ENCODE peak calls at places on chromosome 20, in nine cellular contexts. One of them, this sample, is unnamed. For H3K9me3, the result is how much of the 10 kb centered on the place peaks cover.

GRCh38 chr20:39421571-39422099 is 459.5 kb downstream of the DHX35 start:
- DNase-seq in neuronal stem cell: no peak
- DNase-seq in stomach: no peak
- DNase-seq in HAP-1: no peak
- DNase-seq in AG04450: no peak
- DNase-seq in astrocyte: no peak
- DNase-seq in MM.1S: no peak
- DNase-seq in IMR-90: no peak
- DNase-seq in sigmoid colon: no peak
- DNase-seq in this sample: no peak

GRCh38 chr20:33232486-33233072 is 3.2 kb upstream of the BPIFA1 start:
- DNase-seq in neuronal stem cell: no peak
- DNase-seq in stomach: no peak
- DNase-seq in HAP-1: no peak
- DNase-seq in AG04450: no peak
- DNase-seq in astrocyte: no peak
- DNase-seq in MM.1S: no peak
- DNase-seq in IMR-90: no peak
- DNase-seq in sigmoid colon: no peak
- DNase-seq in this sample: no peak

GRCh38 chr20:46400253-46400652 is 6.2 kb downstream of the ELMO2 start:
- DNase-seq in neuronal stem cell: no peak
- DNase-seq in stomach: no peak
- DNase-seq in HAP-1: no peak
- DNase-seq in AG04450: peak
- DNase-seq in astrocyte: peak
- DNase-seq in MM.1S: no peak
- DNase-seq in IMR-90: peak
- DNase-seq in sigmoid colon: peak
- DNase-seq in this sample: no peak

GRCh38 chr20:34639755-34640222 is 37.1 kb downstream of the PIGU start:
- DNase-seq in neuronal stem cell: no peak
- DNase-seq in stomach: peak
- DNase-seq in HAP-1: no peak
- DNase-seq in AG04450: no peak
- DNase-seq in astrocyte: no peak
- DNase-seq in MM.1S: no peak
- DNase-seq in IMR-90: no peak
- DNase-seq in sigmoid colon: no peak
- DNase-seq in this sample: no peak

GRCh38 chr20:7924692-7925091 is 15.6 kb downstream of the HAO1 start:
- DNase-seq in neuronal stem cell: no peak
- DNase-seq in stomach: no peak
- DNase-seq in HAP-1: no peak
- DNase-seq in AG04450: peak
- DNase-seq in astrocyte: peak
- DNase-seq in MM.1S: no peak
- DNase-seq in IMR-90: peak
- DNase-seq in sigmoid colon: no peak
- DNase-seq in this sample: no peak

GRCh38 chr20:33120934-33121333 is 41.5 kb downstream of the BPIFB4 start:
- DNase-seq in neuronal stem cell: no peak
- DNase-seq in stomach: no peak
- DNase-seq in HAP-1: no peak
- DNase-seq in AG04450: no peak
- DNase-seq in astrocyte: no peak
- DNase-seq in MM.1S: no peak
- DNase-seq in IMR-90: no peak
- DNase-seq in sigmoid colon: no peak
- DNase-seq in this sample: no peak

GRCh38 chr20:59010995-59011873 is 4.2 kb upstream of the CTSZ start:
- DNase-seq in neuronal stem cell: no peak
- DNase-seq in stomach: peak
- DNase-seq in HAP-1: no peak
- DNase-seq in AG04450: peak
- DNase-seq in astrocyte: peak
- DNase-seq in MM.1S: no peak
- DNase-seq in IMR-90: peak
- DNase-seq in sigmoid colon: peak
- DNase-seq in this sample: no peak

GRCh38 chr20:8331740-8332412 is 199.8 kb downstream of the PLCB1 start:
- DNase-seq in neuronal stem cell: no peak
- DNase-seq in stomach: no peak
- DNase-seq in HAP-1: no peak
- DNase-seq in AG04450: peak
- DNase-seq in astrocyte: peak
- DNase-seq in MM.1S: no peak
- DNase-seq in IMR-90: peak
- DNase-seq in sigmoid colon: no peak
- DNase-seq in this sample: no peak

GRCh38 chr20:61263938-61264337 is 11.9 kb downstream of the CDH4 start:
- DNase-seq in neuronal stem cell: no peak
- DNase-seq in stomach: no peak
- DNase-seq in HAP-1: no peak
- DNase-seq in AG04450: no peak
- DNase-seq in astrocyte: no peak
- DNase-seq in MM.1S: no peak
- DNase-seq in IMR-90: no peak
- DNase-seq in sigmoid colon: no peak
- DNase-seq in this sample: no peak

GRCh38 chr20:1124416-1124815 is 6.0 kb downstream of the PSMF1 start:
- DNase-seq in neuronal stem cell: no peak
- DNase-seq in stomach: no peak
- DNase-seq in HAP-1: no peak
- DNase-seq in AG04450: no peak
- DNase-seq in astrocyte: no peak
- DNase-seq in MM.1S: no peak
- DNase-seq in IMR-90: peak
- DNase-seq in sigmoid colon: no peak
- DNase-seq in this sample: no peak

GRCh38 chr20:58623579-58624473 is 27.3 kb upstream of the STX16 start:
- DNase-seq in neuronal stem cell: no peak
- DNase-seq in stomach: no peak
- DNase-seq in HAP-1: no peak
- DNase-seq in AG04450: peak
- DNase-seq in astrocyte: peak
- DNase-seq in MM.1S: no peak
- DNase-seq in IMR-90: peak
- DNase-seq in sigmoid colon: peak
- DNase-seq in this sample: no peak

GRCh38 chr20:9389321-9389720 is 125.1 kb upstream of the LAMP5 start:
- DNase-seq in neuronal stem cell: no peak
- DNase-seq in stomach: peak
- DNase-seq in HAP-1: no peak
- DNase-seq in AG04450: no peak
- DNase-seq in astrocyte: no peak
- DNase-seq in MM.1S: peak
- DNase-seq in IMR-90: no peak
- DNase-seq in sigmoid colon: no peak
- DNase-seq in this sample: no peak

GRCh38 chr20:17558154-17558940 is 11.5 kb upstream of the DSTN start:
- DNase-seq in neuronal stem cell: no peak
- DNase-seq in stomach: peak
- DNase-seq in HAP-1: no peak
- DNase-seq in AG04450: peak
- DNase-seq in astrocyte: peak
- DNase-seq in MM.1S: no peak
- DNase-seq in IMR-90: peak
- DNase-seq in sigmoid colon: peak
- DNase-seq in this sample: no peak

GRCh38 chr20:14617123-14617522 is 279.7 kb upstream of the FLRT3 start:
- DNase-seq in neuronal stem cell: no peak
- DNase-seq in stomach: no peak
- DNase-seq in HAP-1: no peak
- DNase-seq in AG04450: no peak
- DNase-seq in astrocyte: peak
- DNase-seq in MM.1S: no peak
- DNase-seq in IMR-90: no peak
- DNase-seq in sigmoid colon: no peak
- DNase-seq in this sample: no peak

DNA sequence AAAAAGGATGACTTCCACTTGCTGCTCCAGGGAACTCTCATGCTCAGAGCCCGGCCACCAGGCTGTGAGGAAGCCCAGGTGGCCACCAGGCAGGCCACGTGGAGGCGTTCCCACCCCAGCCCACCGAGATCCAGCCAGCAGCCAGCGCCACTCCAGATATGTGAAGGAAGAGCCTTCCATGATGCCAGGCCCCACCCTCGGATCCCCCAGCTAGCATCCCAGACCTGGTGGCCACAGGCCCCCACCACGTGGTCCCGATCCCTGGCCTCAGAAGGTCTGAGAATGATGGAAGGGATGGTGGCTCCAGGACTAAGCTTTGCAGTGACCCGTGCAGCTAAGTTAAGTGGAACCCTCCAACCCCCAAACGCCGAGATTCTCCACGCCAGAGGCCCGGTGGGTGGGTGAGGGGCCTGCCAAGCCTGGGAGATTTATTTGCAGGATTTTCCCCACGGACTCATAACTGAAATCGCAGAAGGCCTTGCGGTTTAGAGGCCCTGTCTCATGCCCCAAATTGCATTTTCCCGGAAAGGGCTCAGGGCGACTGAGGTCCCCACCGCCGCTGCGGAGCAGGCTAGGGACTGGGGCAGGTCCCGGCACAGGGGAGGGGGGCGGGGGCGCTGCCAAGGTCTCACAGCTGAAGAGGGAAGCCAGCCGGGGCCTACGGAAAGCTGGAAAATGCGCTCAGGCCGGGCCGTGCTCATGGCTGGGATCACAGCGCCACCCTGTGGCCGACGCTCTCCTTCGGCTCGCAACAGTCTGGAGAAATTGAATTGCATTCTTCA is 31.1 kb upstream of the CST7 start:
- DNase-seq in neuronal stem cell: peak
- DNase-seq in stomach: peak
- DNase-seq in HAP-1: peak
- DNase-seq in AG04450: peak
- DNase-seq in astrocyte: peak
- DNase-seq in MM.1S: peak
- DNase-seq in IMR-90: peak
- DNase-seq in sigmoid colon: no peak
- DNase-seq in this sample: peak
- H3K4me3 ChIP-seq in neuronal stem cell: no peak
- H3K4me3 ChIP-seq in stomach: no peak
- H3K4me3 ChIP-seq in HAP-1: no peak
- H3K4me3 ChIP-seq in AG04450: peak
- H3K4me3 ChIP-seq in astrocyte: no peak
- H3K4me3 ChIP-seq in MM.1S: no peak
- H3K4me3 ChIP-seq in IMR-90: no peak
- H3K4me3 ChIP-seq in sigmoid colon: no peak
- H3K4me3 ChIP-seq in this sample: no peak

GRCh38 chr20:56324806-56325205 is 34.0 kb upstream of the FAM210B start:
- DNase-seq in neuronal stem cell: no peak
- DNase-seq in stomach: no peak
- DNase-seq in HAP-1: no peak
- DNase-seq in AG04450: no peak
- DNase-seq in astrocyte: no peak
- DNase-seq in MM.1S: no peak
- DNase-seq in IMR-90: no peak
- DNase-seq in sigmoid colon: no peak
- DNase-seq in this sample: no peak
- H3K9me3 ChIP-seq in neuronal stem cell: under half
- H3K9me3 ChIP-seq in stomach: under half
- H3K9me3 ChIP-seq in HAP-1: under half
- H3K9me3 ChIP-seq in AG04450: under half
- H3K9me3 ChIP-seq in astrocyte: under half
- H3K9me3 ChIP-seq in MM.1S: under half
- H3K9me3 ChIP-seq in IMR-90: under half
- H3K9me3 ChIP-seq in sigmoid colon: under half
- H3K9me3 ChIP-seq in this sample: under half

GRCh38 chr20:62792940-62793756 is 3.1 kb upstream of the MRGBP start:
- DNase-seq in neuronal stem cell: no peak
- DNase-seq in stomach: no peak
- DNase-seq in HAP-1: no peak
- DNase-seq in AG04450: no peak
- DNase-seq in astrocyte: no peak
- DNase-seq in MM.1S: no peak
- DNase-seq in IMR-90: no peak
- DNase-seq in sigmoid colon: no peak
- DNase-seq in this sample: no peak

GRCh38 chr20:62793757-62794006 is 2.6 kb upstream of the MRGBP start:
- DNase-seq in neuronal stem cell: no peak
- DNase-seq in stomach: no peak
- DNase-seq in HAP-1: no peak
- DNase-seq in AG04450: no peak
- DNase-seq in astrocyte: no peak
- DNase-seq in MM.1S: no peak
- DNase-seq in IMR-90: no peak
- DNase-seq in sigmoid colon: no peak
- DNase-seq in this sample: no peak

GRCh38 chr20:62794007-62794724 is 2.1 kb upstream of the MRGBP start:
- DNase-seq in neuronal stem cell: peak
- DNase-seq in stomach: peak
- DNase-seq in HAP-1: peak
- DNase-seq in AG04450: peak
- DNase-seq in astrocyte: peak
- DNase-seq in MM.1S: peak
- DNase-seq in IMR-90: peak
- DNase-seq in sigmoid colon: peak
- DNase-seq in this sample: peak

GRCh38 chr20:62796699-62797491 is 622 bp downstream of the MRGBP start:
- DNase-seq in neuronal stem cell: no peak
- DNase-seq in stomach: no peak
- DNase-seq in HAP-1: no peak
- DNase-seq in AG04450: no peak
- DNase-seq in astrocyte: no peak
- DNase-seq in MM.1S: no peak
- DNase-seq in IMR-90: no peak
- DNase-seq in sigmoid colon: no peak
- DNase-seq in this sample: no peak

GRCh38 chr20:62795023-62795761 is 1.1 kb upstream of the MRGBP start:
- DNase-seq in neuronal stem cell: peak
- DNase-seq in stomach: no peak
- DNase-seq in HAP-1: peak
- DNase-seq in AG04450: no peak
- DNase-seq in astrocyte: peak
- DNase-seq in MM.1S: peak
- DNase-seq in IMR-90: peak
- DNase-seq in sigmoid colon: no peak
- DNase-seq in this sample: no peak
- H3K4me3 ChIP-seq in neuronal stem cell: peak
- H3K4me3 ChIP-seq in stomach: peak
- H3K4me3 ChIP-seq in HAP-1: peak
- H3K4me3 ChIP-seq in AG04450: peak
- H3K4me3 ChIP-seq in astrocyte: peak
- H3K4me3 ChIP-seq in MM.1S: peak
- H3K4me3 ChIP-seq in IMR-90: peak
- H3K4me3 ChIP-seq in sigmoid colon: peak
- H3K4me3 ChIP-seq in this sample: peak

GRCh38 chr20:16003310-16003709 is 569.9 kb downstream of the KIF16B start:
- DNase-seq in neuronal stem cell: no peak
- DNase-seq in stomach: no peak
- DNase-seq in HAP-1: no peak
- DNase-seq in AG04450: no peak
- DNase-seq in astrocyte: no peak
- DNase-seq in MM.1S: no peak
- DNase-seq in IMR-90: no peak
- DNase-seq in sigmoid colon: no peak
- DNase-seq in this sample: no peak
- H3K9me3 ChIP-seq in neuronal stem cell: under half
- H3K9me3 ChIP-seq in stomach: under half
- H3K9me3 ChIP-seq in HAP-1: under half
- H3K9me3 ChIP-seq in AG04450: under half
- H3K9me3 ChIP-seq in astrocyte: under half
- H3K9me3 ChIP-seq in MM.1S: under half
- H3K9me3 ChIP-seq in IMR-90: under half
- H3K9me3 ChIP-seq in sigmoid colon: under half
- H3K9me3 ChIP-seq in this sample: under half

GRCh38 chr20:22058746-22059145 is 353.3 kb downstream of the PAX1 start:
- DNase-seq in neuronal stem cell: no peak
- DNase-seq in stomach: no peak
- DNase-seq in HAP-1: no peak
- DNase-seq in AG04450: no peak
- DNase-seq in astrocyte: no peak
- DNase-seq in MM.1S: no peak
- DNase-seq in IMR-90: no peak
- DNase-seq in sigmoid colon: no peak
- DNase-seq in this sample: no peak
- H3K4me3 ChIP-seq in neuronal stem cell: no peak
- H3K4me3 ChIP-seq in stomach: no peak
- H3K4me3 ChIP-seq in HAP-1: no peak
- H3K4me3 ChIP-seq in AG04450: no peak
- H3K4me3 ChIP-seq in astrocyte: no peak
- H3K4me3 ChIP-seq in MM.1S: no peak
- H3K4me3 ChIP-seq in IMR-90: no peak
- H3K4me3 ChIP-seq in sigmoid colon: no peak
- H3K4me3 ChIP-seq in this sample: no peak

This sample was measured in iPS DF 6.9.